ENCODE peak calls at places on chromosomes 2 and 18, in eight cellular contexts. W is ovary, Q is Peyer's patch, X is progenitor cell of endocrine pancreas, Y is NCI-H526, P is NCI-H1105 treated with DMSO at 0.1 percent for 48 hours, C is frontal cortex, B is neuronal stem cell. U is an unnamed sample.

GRCh38 chr18:54100466-54100865 is 124.0 kb downstream of the MBD2 start:
- DNase-seq in Y (no peak), W (no peak), P (no peak), X (no peak), B (no peak), C (no peak), Q (no peak), U (no peak)

GRCh38 chr2:54573532-54573915 is 117.4 kb downstream of the SPTBN1 start:
- DNase-seq in C (no peak), Q (no peak), X (no peak), B (no peak), W (no peak), Y (peak; percentile 31), P (no peak), U (no peak)

GRCh38 chr2:60423066-60423465 is 130.4 kb downstream of the BCL11A start:
- DNase-seq in C (no peak), Q (no peak), Y (peak; percentile 94), W (no peak), P (no peak), X (no peak), B (no peak), U (no peak)

GRCh38 chr2:40450066-40450841 is 1.6 kb downstream of the SLC8A1 start:
- DNase-seq in Y (no peak), X (no peak), W (peak; percentile 33), P (peak; percentile 28), Q (no peak), B (no peak), C (no peak), U (no peak)

GRCh38 chr2:11701206-11701605 is 31.2 kb upstream of the NTSR2 start:
- DNase-seq in C (no peak), P (no peak), X (no peak), B (no peak), Y (no peak), Q (no peak), W (no peak), U (no peak)

GRCh38 chr2:172244419-172245130 is 141.9 kb upstream of the DLX2 start:
- DNase-seq in C (no peak), W (no peak), X (no peak), P (no peak), Q (no peak), B (no peak), Y (no peak), U (no peak)

GRCh38 chr2:238853218-238853617 is 5.3 kb downstream of the TWIST2 start:
- DNase-seq in W (no peak), Y (no peak), X (no peak), C (no peak), P (no peak), B (no peak), Q (no peak), U (no peak)

GRCh38 chr2:225773143-225773542 is 373.6 kb downstream of the NYAP2 start:
- DNase-seq in C (no peak), B (no peak), Y (no peak), X (no peak), W (no peak), Q (no peak), P (no peak), U (no peak)

GRCh38 chr2:222939208-222939846 is 78.5 kb downstream of the ACSL3 start:
- DNase-seq in C (no peak), B (peak; percentile 67), W (no peak), Q (peak; percentile 38), P (peak; percentile 64), X (peak; percentile 48), Y (peak; percentile 60), U (peak; percentile 76)

GRCh38 chr2:175373001-175373727 is 191.7 kb upstream of the ATP5MC3 start:
- DNase-seq in Y (no peak), Q (no peak), C (no peak), P (no peak), X (no peak), W (no peak), B (no peak), U (no peak)

GRCh38 chr2:205768815-205769493 is 86.7 kb downstream of the NRP2 start:
- DNase-seq in Q (no peak), B (no peak), X (no peak), W (no peak), P (no peak), Y (no peak), C (no peak), U (no peak)

GRCh38 chr2:218000137-218000536 is 2.7 kb downstream of the TNS1 start:
- DNase-seq in Y (no peak), X (no peak), Q (no peak), P (no peak), B (no peak), W (no peak), C (no peak), U (no peak)

GRCh38 chr18:73366713-73367112 is 498.9 kb upstream of the NETO1 start:
- DNase-seq in W (no peak), P (no peak), X (no peak), B (no peak), Q (no peak), Y (no peak), C (no peak), U (no peak)

GRCh38 chr2:173963323-173963816 is 1.8 kb downstream of the SP3 start:
- DNase-seq in B (no peak), P (peak; percentile 51), Y (peak; percentile 78), Q (peak; percentile 36), W (no peak), X (no peak), C (no peak), U (peak; percentile 61)

GRCh38 chr18:21300035-21300434 is 58.0 kb downstream of the GREB1L start:
- DNase-seq in X (no peak), P (no peak), Y (no peak), B (no peak), W (no peak), C (no peak), Q (no peak), U (no peak)

GRCh38 chr2:188570365-188570764 is 278.7 kb downstream of the GULP1 start:
- DNase-seq in Y (no peak), W (no peak), X (no peak), B (no peak), P (no peak), C (no peak), Q (no peak), U (no peak)

GRCh38 chr2:108446703-108447102 is 2.3 kb upstream of the GCC2 start:
- DNase-seq in X (no peak), Y (no peak), Q (no peak), P (peak; percentile 64), C (no peak), W (no peak), B (no peak), U (no peak)

GRCh38 chr2:25030702-25031101 is 11.2 kb upstream of the EFR3B start:
- DNase-seq in W (no peak), X (no peak), B (no peak), Y (no peak), Q (no peak), C (no peak), P (no peak), U (no peak)